ENCODE peak calls at places on chromosomes 7 and 10, in five cellular contexts. S is GM06990, B is breast epithelium, T is astrocyte, E is fibroblast of mammary gland. C is an unnamed sample.

GRCh38 chr10:72081772-72082590 is 6.4 kb downstream of the SPOCK2 start:
- DNase-seq in S (no peak), B (no peak), T (no peak), E (no peak), C (peak; percentile 36)

GRCh38 chr7:148264933-148265557 is 325.5 kb upstream of the C7orf33 start:
- DNase-seq in S (no peak), B (no peak), T (peak; percentile 6), E (peak; percentile 48), C (peak; percentile 70)

GRCh38 chr7:18126274-18126673 is 98.6 kb upstream of the PRPS1L1 start:
- DNase-seq in S (no peak), B (no peak), T (no peak), E (no peak), C (no peak)

GRCh38 chr7:44434201-44434600 is 56.3 kb downstream of the NUDCD3 start:
- DNase-seq in S (no peak), B (no peak), T (no peak), E (no peak), C (no peak)

GRCh38 chr7:50832744-50833143 is 50.0 kb upstream of the GRB10 start:
- DNase-seq in S (no peak), B (no peak), T (peak; percentile 96), E (peak; percentile 41), C (no peak)

GRCh38 chr7:140659727-140660396 is 12.9 kb upstream of the ADCK2 start:
- DNase-seq in S (no peak), B (no peak), T (peak; percentile 12), E (peak; percentile 29), C (no peak)

GRCh38 chr7:123624527-123625183 is 23.0 kb downstream of the ASB15 start:
- DNase-seq in S (peak; percentile 22), B (no peak), T (no peak), E (peak; percentile 52), C (peak; percentile 66)

GRCh38 chr7:73885975-73886798 is 25.2 kb downstream of the TMEM270 start:
- DNase-seq in S (no peak), B (peak; percentile 70), T (peak; percentile 71), E (peak; percentile 51), C (peak; percentile 77)

GRCh38 chr7:13035233-13035632 is 347.8 kb downstream of the ARL4A start:
- DNase-seq in S (no peak), B (no peak), T (no peak), E (no peak), C (no peak)

GRCh38 chr10:93280699-93281366 is 201.3 kb downstream of the MYOF start:
- DNase-seq in S (no peak), B (no peak), T (no peak), E (no peak), C (peak; percentile 72)

GRCh38 chr7:145582742-145583303 is 533.8 kb upstream of the CNTNAP2 start:
- DNase-seq in S (no peak), B (no peak), T (no peak), E (no peak), C (no peak)

GRCh38 chr10:94412439-94412838 is 10.1 kb downstream of the TBC1D12 start:
- DNase-seq in S (no peak), B (no peak), T (peak; percentile 55), E (peak; percentile 6), C (no peak)

GRCh38 chr10:29702288-29703164 is 67.8 kb upstream of the SVIL start:
- DNase-seq in S (no peak), B (no peak), T (peak; percentile 36), E (no peak), C (no peak)

GRCh38 chr10:52314007-52314821 is at the start of gene DKK1:
- DNase-seq in S (peak; percentile 23), B (peak; percentile 21), T (peak; percentile 49), E (peak; percentile 74), C (peak; percentile 88)

DNA sequence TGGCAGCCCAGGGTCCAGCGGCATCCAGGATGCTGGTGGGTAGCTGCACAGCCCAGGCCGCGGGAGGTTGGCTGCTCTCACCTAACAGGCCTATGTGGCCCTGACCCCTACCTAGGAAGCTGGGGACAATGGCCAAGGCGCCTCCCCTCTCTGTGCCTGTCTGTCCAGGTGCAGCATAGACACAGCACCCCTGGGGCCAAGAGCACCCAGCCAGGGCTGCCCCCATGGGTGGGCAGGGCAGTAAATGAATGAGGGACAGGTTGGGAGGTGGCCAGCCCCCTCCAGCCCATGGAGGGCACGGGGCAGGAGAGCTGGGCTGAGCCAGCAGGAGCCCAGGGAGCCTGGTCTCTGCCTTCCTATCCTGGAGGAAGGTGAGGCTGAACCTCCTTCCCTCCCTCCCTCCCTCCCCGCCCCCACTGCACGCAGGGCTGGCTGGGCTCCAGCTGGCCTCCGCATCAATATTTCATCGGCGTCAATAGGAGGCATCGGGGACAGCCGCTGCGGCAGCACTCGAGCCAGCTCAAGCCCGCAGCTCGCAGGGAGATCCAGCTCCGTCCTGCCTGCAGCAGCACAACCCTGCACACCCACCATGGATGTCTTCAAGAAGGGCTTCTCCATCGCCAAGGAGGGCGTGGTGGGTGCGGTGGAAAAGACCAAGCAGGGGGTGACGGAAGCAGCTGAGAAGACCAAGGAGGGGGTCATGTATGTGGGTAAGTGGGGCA is at the start of gene SNCG:
- DNase-seq in S (no peak), B (peak; percentile 72), T (no peak), E (peak; percentile 25), C (peak; percentile 66)
- H3K4me3 ChIP-seq in S (no peak within 1 kb of the TSS), B (peak within 1 kb of the TSS; percentile 28), T (no peak within 1 kb of the TSS), E (peak within 1 kb of the TSS; percentile 4), C (no peak within 1 kb of the TSS)

DNA sequence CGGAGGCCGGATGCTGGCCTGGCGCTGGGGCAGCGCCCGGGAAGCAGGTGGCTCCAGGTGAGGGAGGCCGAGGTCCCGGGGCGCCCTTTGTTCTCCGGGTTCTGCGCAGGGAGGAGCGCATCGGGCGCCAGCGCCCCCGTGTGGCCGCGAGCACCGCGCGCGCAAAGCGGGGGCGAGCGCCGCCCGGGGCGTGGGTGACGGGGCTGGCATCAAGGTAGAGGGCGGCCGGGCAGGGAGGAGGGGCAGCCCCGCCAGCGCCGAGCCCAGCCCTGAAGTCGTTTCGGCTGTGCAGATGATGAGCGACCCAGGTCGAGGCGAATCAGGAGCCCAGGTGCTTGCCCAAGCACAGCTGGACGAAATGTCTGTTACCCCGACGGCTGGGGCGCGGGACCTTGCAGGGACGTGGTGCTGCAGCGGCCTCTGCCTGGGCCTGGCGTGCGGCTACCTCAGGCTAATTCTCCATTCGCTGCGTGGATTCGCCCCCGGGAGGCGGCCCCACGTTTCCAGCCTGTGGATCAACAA is 10.5 kb upstream of the FGFR2 start:
- DNase-seq in S (peak; percentile 54), B (no peak), T (no peak), E (no peak), C (peak; percentile 94)
- H3K4me3 ChIP-seq in S (no peak overlapping the region), B (peak overlapping the region; percentile 24), T (peak overlapping the region; percentile 26), E (no peak overlapping the region), C (peak overlapping the region; percentile 33)

GRCh38 chr7:16644157-16644556 is 1.4 kb downstream of the ANKMY2 start:
- DNase-seq in S (no peak), B (no peak), T (no peak), E (no peak), C (no peak)
- H3K4me3 ChIP-seq in S (no peak overlapping the region), B (peak overlapping the region; percentile 96), T (peak overlapping the region; percentile 90), E (peak overlapping the region; percentile 58), C (peak overlapping the region; percentile 86)

GRCh38 chr10:69572159-69573055 is 815 bp downstream of the NEUROG3 start:
- DNase-seq in S (no peak), B (no peak), T (no peak), E (peak; percentile 20), C (peak; percentile 73)
- H3K4me3 ChIP-seq in S (no peak overlapping the region), B (no peak overlapping the region), T (no peak overlapping the region), E (no peak overlapping the region), C (peak overlapping the region; percentile 39)

DNA sequence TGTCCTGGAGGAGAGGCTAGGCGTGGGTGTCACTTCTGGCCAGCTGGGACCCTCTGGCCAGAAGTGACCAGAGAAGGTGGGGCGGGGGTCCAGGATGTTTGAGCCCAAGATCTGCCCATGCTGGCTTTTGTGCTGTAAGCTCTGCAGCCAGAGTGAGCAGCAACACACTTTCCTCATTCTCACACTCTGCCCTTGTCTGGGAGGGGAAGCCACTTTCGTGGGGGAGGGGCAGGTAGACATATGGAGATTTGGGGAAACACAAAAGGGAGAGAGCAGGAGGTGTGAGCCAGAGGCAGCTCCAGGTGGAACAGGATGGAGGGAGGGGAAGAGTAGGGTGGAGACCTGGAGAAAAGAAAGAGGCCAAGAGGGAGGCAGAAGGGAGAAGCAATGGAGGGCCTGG is 31.5 kb upstream of the ADCYAP1R1 start:
- DNase-seq in S (no peak), B (no peak), T (no peak), E (no peak), C (peak; percentile 77)
- H3K4me3 ChIP-seq in S (no peak overlapping the region), B (no peak overlapping the region), T (no peak overlapping the region), E (no peak overlapping the region), C (no peak overlapping the region)

GRCh38 chr10:28668363-28669226 is 8.7 kb upstream of the BAMBI start:
- DNase-seq in S (peak; percentile 48), B (peak; percentile 33), T (peak; percentile 41), E (no peak), C (peak; percentile 90)
- H3K4me3 ChIP-seq in S (no peak overlapping the region), B (peak overlapping the region; percentile 34), T (peak overlapping the region; percentile 67), E (peak overlapping the region; percentile 37), C (peak overlapping the region; percentile 45)